ENCODE peak calls at places on chromosomes 2 and 18, in five cellular contexts. H is nephron progenitor cell, B is AG04450, W is NCI-H1105, E is anterior cingulate cortex. C is an unnamed sample.

GRCh38 chr2:240436626-240437180 is 1.2 kb downstream of the GPC1 start:
- DNase-seq in H (peak), B (no peak), W (no peak), E (no peak), C (no peak)

GRCh38 chr18:3451989-3452749 is 2.2 kb downstream of the TGIF1 start:
- DNase-seq in H (peak), B (no peak), W (no peak), E (peak), C (no peak)

GRCh38 chr18:35172451-35173035 is 68.3 kb upstream of the ZNF397 start:
- DNase-seq in H (no peak), B (no peak), W (no peak), E (no peak), C (no peak)

GRCh38 chr2:197710424-197711042 is 5.4 kb downstream of the MARS2 start:
- DNase-seq in H (no peak), B (no peak), W (no peak), E (no peak), C (no peak)

GRCh38 chr2:20599861-20600461 is 50.9 kb downstream of the HS1BP3 start:
- DNase-seq in H (peak), B (no peak), W (no peak), E (peak), C (no peak)

GRCh38 chr2:101983486-101983885 is 8.3 kb upstream of the IL1R2 start:
- DNase-seq in H (no peak), B (no peak), W (no peak), E (no peak), C (no peak)

GRCh38 chr2:184201246-184201645 is 397.1 kb upstream of the ZNF804A start:
- DNase-seq in H (no peak), B (no peak), W (no peak), E (no peak), C (no peak)

GRCh38 chr2:23412556-23413155 is 27.7 kb downstream of the KLHL29 start:
- DNase-seq in H (no peak), B (no peak), W (no peak), E (no peak), C (no peak)

GRCh38 chr18:42048150-42048549 is 93.1 kb downstream of the PIK3C3 start:
- DNase-seq in H (no peak), B (peak), W (no peak), E (no peak), C (no peak)

GRCh38 chr18:34509879-34510586 is 200.1 kb upstream of the DTNA start:
- DNase-seq in H (no peak), B (no peak), W (no peak), E (no peak), C (no peak)

GRCh38 chr2:71843391-71843850 is 304.2 kb downstream of the CYP26B1 start:
- DNase-seq in H (no peak), B (no peak), W (no peak), E (no peak), C (no peak)

GRCh38 chr2:70985956-70986355 is 7.5 kb downstream of the ANKRD53 start:
- DNase-seq in H (no peak), B (no peak), W (no peak), E (no peak), C (no peak)

GRCh38 chr2:69774984-69775982 is 33.3 kb downstream of the ANXA4 start:
- DNase-seq in H (no peak), B (no peak), W (no peak), E (no peak), C (peak)

GRCh38 chr2:72827999-72828646 is 2.3 kb upstream of the EXOC6B start:
- DNase-seq in H (no peak), B (peak), W (no peak), E (no peak), C (no peak)

GRCh38 chr18:62236252-62236651 is 49.2 kb downstream of the RELCH start:
- DNase-seq in H (no peak), B (no peak), W (no peak), E (no peak), C (no peak)

GRCh38 chr2:199463000-199463692 is 5.4 kb upstream of the SATB2 start:
- DNase-seq in H (peak), B (no peak), W (peak), E (peak), C (peak)

GRCh38 chr2:159111346-159111922 is 143.0 kb downstream of the TANC1 start:
- DNase-seq in H (no peak), B (no peak), W (no peak), E (peak), C (no peak)

GRCh38 chr2:28052691-28053090 is 162.2 kb downstream of the BABAM2 start:
- DNase-seq in H (no peak), B (no peak), W (no peak), E (no peak), C (no peak)

GRCh38 chr18:51622676-51623075 is 425.2 kb upstream of the MEX3C start:
- DNase-seq in H (peak), B (no peak), W (peak), E (no peak), C (no peak)

GRCh38 chr2:70248810-70249438 is 496 bp upstream of the TIA1 start:
- DNase-seq in H (peak), B (no peak), W (peak), E (peak), C (no peak)

GRCh38 chr2:44462934-44463849 is 101.4 kb downstream of the CAMKMT start:
- DNase-seq in H (no peak), B (no peak), W (no peak), E (no peak), C (no peak)

GRCh38 chr18:53534695-53535094 is 689.8 kb downstream of the MBD2 start:
- DNase-seq in H (no peak), B (no peak), W (no peak), E (peak), C (no peak)

GRCh38 chr2:14358774-14359173 is 273.7 kb upstream of the LRATD1 start:
- DNase-seq in H (no peak), B (no peak), W (no peak), E (no peak), C (no peak)

GRCh38 chr2:212228651-212229253 is 309.9 kb downstream of the ERBB4 start:
- DNase-seq in H (no peak), B (no peak), W (no peak), E (no peak), C (no peak)

GRCh38 chr2:148876589-148877402 is 1.8 kb downstream of the KIF5C start:
- DNase-seq in H (peak), B (no peak), W (peak), E (peak), C (no peak)

GRCh38 chr18:3710712-3711269 is 260.8 kb downstream of the TGIF1 start:
- DNase-seq in H (no peak), B (no peak), W (no peak), E (no peak), C (no peak)

GRCh38 chr2:227376911-227377396 is 2.2 kb downstream of the TM4SF20 start:
- DNase-seq in H (no peak), B (peak), W (peak), E (no peak), C (no peak)

GRCh38 chr2:165691615-165692014 is 102.4 kb downstream of the GALNT3 start:
- DNase-seq in H (peak), B (no peak), W (no peak), E (peak), C (no peak)

GRCh38 chr2:72138921-72139381 is 8.7 kb downstream of the CYP26B1 start:
- DNase-seq in H (no peak), B (no peak), W (no peak), E (no peak), C (no peak)

GRCh38 chr2:162840598-162841246 is 2.2 kb upstream of the KCNH7 start:
- DNase-seq in H (peak), B (no peak), W (peak), E (peak), C (peak)